ENCODE peak calls at places on chromosomes 12 and 14, in four cellular contexts. One of them, this sample, is unnamed.

GRCh38 chr14:52071675-52072074 is 2.8 kb upstream of the NID2 start:
- DNase-seq in stimulated activated CD8-positive, alpha-beta memory T cell treated with anti-CD3 and anti-CD28 coated beads, Interleukin-7, amount 100 ng/mL, for 4 hours: no peak
- DNase-seq in effector CD4-positive, alpha-beta T cell: no peak
- DNase-seq in NCI-H345: no peak
- DNase-seq in this sample: no peak

GRCh38 chr12:62291888-62292760 is 31.9 kb downstream of the USP15 start:
- DNase-seq in stimulated activated CD8-positive, alpha-beta memory T cell treated with anti-CD3 and anti-CD28 coated beads, Interleukin-7, amount 100 ng/mL, for 4 hours: peak
- DNase-seq in effector CD4-positive, alpha-beta T cell: no peak
- DNase-seq in NCI-H345: no peak
- DNase-seq in this sample: no peak

GRCh38 chr12:122368361-122369073 is 54.0 kb downstream of the CLIP1 start:
- DNase-seq in stimulated activated CD8-positive, alpha-beta memory T cell treated with anti-CD3 and anti-CD28 coated beads, Interleukin-7, amount 100 ng/mL, for 4 hours: no peak
- DNase-seq in NCI-H345: peak
- DNase-seq in effector CD4-positive, alpha-beta T cell: no peak
- DNase-seq in this sample: no peak

GRCh38 chr14:104939666-104940410 is 15.2 kb downstream of the PLD4 start:
- DNase-seq in effector CD4-positive, alpha-beta T cell: no peak
- DNase-seq in stimulated activated CD8-positive, alpha-beta memory T cell treated with anti-CD3 and anti-CD28 coated beads, Interleukin-7, amount 100 ng/mL, for 4 hours: no peak
- DNase-seq in NCI-H345: no peak
- DNase-seq in this sample: no peak

GRCh38 chr14:78614651-78615050 is 444.5 kb downstream of the NRXN3 start:
- DNase-seq in effector CD4-positive, alpha-beta T cell: no peak
- DNase-seq in stimulated activated CD8-positive, alpha-beta memory T cell treated with anti-CD3 and anti-CD28 coated beads, Interleukin-7, amount 100 ng/mL, for 4 hours: no peak
- DNase-seq in NCI-H345: no peak
- DNase-seq in this sample: no peak

GRCh38 chr14:24814944-24815343 is 181.0 kb upstream of the GZMB start:
- DNase-seq in stimulated activated CD8-positive, alpha-beta memory T cell treated with anti-CD3 and anti-CD28 coated beads, Interleukin-7, amount 100 ng/mL, for 4 hours: no peak
- DNase-seq in effector CD4-positive, alpha-beta T cell: no peak
- DNase-seq in NCI-H345: no peak
- DNase-seq in this sample: no peak

GRCh38 chr14:22143360-22143759 is 445.7 kb downstream of the DAD1 start:
- DNase-seq in effector CD4-positive, alpha-beta T cell: no peak
- DNase-seq in NCI-H345: no peak
- DNase-seq in stimulated activated CD8-positive, alpha-beta memory T cell treated with anti-CD3 and anti-CD28 coated beads, Interleukin-7, amount 100 ng/mL, for 4 hours: no peak
- DNase-seq in this sample: no peak

GRCh38 chr12:53252349-53252916 is 15.7 kb upstream of the ESPL1 start:
- DNase-seq in stimulated activated CD8-positive, alpha-beta memory T cell treated with anti-CD3 and anti-CD28 coated beads, Interleukin-7, amount 100 ng/mL, for 4 hours: no peak
- DNase-seq in effector CD4-positive, alpha-beta T cell: no peak
- DNase-seq in NCI-H345: peak
- DNase-seq in this sample: no peak

GRCh38 chr12:104063712-104064030 is 660 bp upstream of the HCFC2 start:
- DNase-seq in stimulated activated CD8-positive, alpha-beta memory T cell treated with anti-CD3 and anti-CD28 coated beads, Interleukin-7, amount 100 ng/mL, for 4 hours: no peak
- DNase-seq in effector CD4-positive, alpha-beta T cell: no peak
- DNase-seq in NCI-H345: no peak
- DNase-seq in this sample: no peak

GRCh38 chr12:54173906-54174471 is 14.8 kb downstream of the SMUG1 start:
- DNase-seq in stimulated activated CD8-positive, alpha-beta memory T cell treated with anti-CD3 and anti-CD28 coated beads, Interleukin-7, amount 100 ng/mL, for 4 hours: no peak
- DNase-seq in effector CD4-positive, alpha-beta T cell: no peak
- DNase-seq in NCI-H345: no peak
- DNase-seq in this sample: no peak

GRCh38 chr12:56154246-56154771 is 1.9 kb downstream of the MYL6B start:
- DNase-seq in NCI-H345: peak
- DNase-seq in effector CD4-positive, alpha-beta T cell: no peak
- DNase-seq in stimulated activated CD8-positive, alpha-beta memory T cell treated with anti-CD3 and anti-CD28 coated beads, Interleukin-7, amount 100 ng/mL, for 4 hours: no peak
- DNase-seq in this sample: no peak

GRCh38 chr14:90846511-90846910 is 30.3 kb upstream of the TTC7B start:
- DNase-seq in NCI-H345: no peak
- DNase-seq in effector CD4-positive, alpha-beta T cell: no peak
- DNase-seq in stimulated activated CD8-positive, alpha-beta memory T cell treated with anti-CD3 and anti-CD28 coated beads, Interleukin-7, amount 100 ng/mL, for 4 hours: no peak
- DNase-seq in this sample: no peak

GRCh38 chr14:38723954-38724353 is 379.1 kb downstream of the SEC23A start:
- DNase-seq in NCI-H345: no peak
- DNase-seq in stimulated activated CD8-positive, alpha-beta memory T cell treated with anti-CD3 and anti-CD28 coated beads, Interleukin-7, amount 100 ng/mL, for 4 hours: no peak
- DNase-seq in effector CD4-positive, alpha-beta T cell: no peak
- DNase-seq in this sample: no peak

GRCh38 chr12:51972849-51973273 is 21.4 kb downstream of the ACVR1B start:
- DNase-seq in NCI-H345: no peak
- DNase-seq in stimulated activated CD8-positive, alpha-beta memory T cell treated with anti-CD3 and anti-CD28 coated beads, Interleukin-7, amount 100 ng/mL, for 4 hours: peak
- DNase-seq in effector CD4-positive, alpha-beta T cell: peak
- DNase-seq in this sample: no peak

GRCh38 chr12:31370645-31371620 is 45.0 kb upstream of the SINHCAF start:
- DNase-seq in effector CD4-positive, alpha-beta T cell: no peak
- DNase-seq in stimulated activated CD8-positive, alpha-beta memory T cell treated with anti-CD3 and anti-CD28 coated beads, Interleukin-7, amount 100 ng/mL, for 4 hours: no peak
- DNase-seq in NCI-H345: no peak
- DNase-seq in this sample: no peak

GRCh38 chr12:110354172-110354780 is 49.2 kb downstream of the ANAPC7 start:
- DNase-seq in stimulated activated CD8-positive, alpha-beta memory T cell treated with anti-CD3 and anti-CD28 coated beads, Interleukin-7, amount 100 ng/mL, for 4 hours: no peak
- DNase-seq in effector CD4-positive, alpha-beta T cell: no peak
- DNase-seq in NCI-H345: no peak
- DNase-seq in this sample: no peak

GRCh38 chr12:105705765-105706164 is 375.3 kb downstream of the C12orf75 start:
- DNase-seq in stimulated activated CD8-positive, alpha-beta memory T cell treated with anti-CD3 and anti-CD28 coated beads, Interleukin-7, amount 100 ng/mL, for 4 hours: no peak
- DNase-seq in NCI-H345: peak
- DNase-seq in effector CD4-positive, alpha-beta T cell: no peak
- DNase-seq in this sample: no peak

GRCh38 chr12:53213348-53213747 is 6.3 kb upstream of the ITGB7 start:
- DNase-seq in NCI-H345: peak
- DNase-seq in effector CD4-positive, alpha-beta T cell: peak
- DNase-seq in stimulated activated CD8-positive, alpha-beta memory T cell treated with anti-CD3 and anti-CD28 coated beads, Interleukin-7, amount 100 ng/mL, for 4 hours: peak
- DNase-seq in this sample: peak

GRCh38 chr14:87975636-87976035 is 17.3 kb downstream of the GALC start:
- DNase-seq in effector CD4-positive, alpha-beta T cell: no peak
- DNase-seq in NCI-H345: no peak
- DNase-seq in stimulated activated CD8-positive, alpha-beta memory T cell treated with anti-CD3 and anti-CD28 coated beads, Interleukin-7, amount 100 ng/mL, for 4 hours: no peak
- DNase-seq in this sample: no peak

GRCh38 chr14:66965831-66966230 is 223.4 kb upstream of the GARIN2 start:
- DNase-seq in stimulated activated CD8-positive, alpha-beta memory T cell treated with anti-CD3 and anti-CD28 coated beads, Interleukin-7, amount 100 ng/mL, for 4 hours: no peak
- DNase-seq in effector CD4-positive, alpha-beta T cell: no peak
- DNase-seq in NCI-H345: no peak
- DNase-seq in this sample: no peak

GRCh38 chr12:123131879-123132402 is 18.9 kb downstream of the PITPNM2 start:
- DNase-seq in effector CD4-positive, alpha-beta T cell: peak
- DNase-seq in stimulated activated CD8-positive, alpha-beta memory T cell treated with anti-CD3 and anti-CD28 coated beads, Interleukin-7, amount 100 ng/mL, for 4 hours: no peak
- DNase-seq in NCI-H345: peak
- DNase-seq in this sample: no peak

GRCh38 chr12:127411141-127411915 is 855.6 kb upstream of the TMEM132C start:
- DNase-seq in effector CD4-positive, alpha-beta T cell: no peak
- DNase-seq in NCI-H345: no peak
- DNase-seq in stimulated activated CD8-positive, alpha-beta memory T cell treated with anti-CD3 and anti-CD28 coated beads, Interleukin-7, amount 100 ng/mL, for 4 hours: no peak
- DNase-seq in this sample: no peak

GRCh38 chr14:52360831-52361230 is 46.7 kb downstream of the PTGER2 start:
- DNase-seq in stimulated activated CD8-positive, alpha-beta memory T cell treated with anti-CD3 and anti-CD28 coated beads, Interleukin-7, amount 100 ng/mL, for 4 hours: no peak
- DNase-seq in NCI-H345: no peak
- DNase-seq in effector CD4-positive, alpha-beta T cell: no peak
- DNase-seq in this sample: no peak

GRCh38 chr12:93135286-93136239 is 206.5 kb upstream of the EEA1 start:
- DNase-seq in NCI-H345: peak
- DNase-seq in stimulated activated CD8-positive, alpha-beta memory T cell treated with anti-CD3 and anti-CD28 coated beads, Interleukin-7, amount 100 ng/mL, for 4 hours: no peak
- DNase-seq in effector CD4-positive, alpha-beta T cell: no peak
- DNase-seq in this sample: no peak

GRCh38 chr12:48194780-48195179 is 8.3 kb downstream of the OR10AD1 start:
- DNase-seq in NCI-H345: no peak
- DNase-seq in effector CD4-positive, alpha-beta T cell: no peak
- DNase-seq in stimulated activated CD8-positive, alpha-beta memory T cell treated with anti-CD3 and anti-CD28 coated beads, Interleukin-7, amount 100 ng/mL, for 4 hours: no peak
- DNase-seq in this sample: no peak

GRCh38 chr12:401235-402126 is at the start of gene CCDC77:
- DNase-seq in stimulated activated CD8-positive, alpha-beta memory T cell treated with anti-CD3 and anti-CD28 coated beads, Interleukin-7, amount 100 ng/mL, for 4 hours: peak
- DNase-seq in NCI-H345: no peak
- DNase-seq in effector CD4-positive, alpha-beta T cell: peak
- DNase-seq in this sample: peak

GRCh38 chr14:94317259-94317658 is 5.9 kb downstream of the SERPINA6 start:
- DNase-seq in NCI-H345: no peak
- DNase-seq in stimulated activated CD8-positive, alpha-beta memory T cell treated with anti-CD3 and anti-CD28 coated beads, Interleukin-7, amount 100 ng/mL, for 4 hours: no peak
- DNase-seq in effector CD4-positive, alpha-beta T cell: no peak
- DNase-seq in this sample: no peak

This sample was measured in activated CD4-positive, CD25-positive, alpha-beta regulatory T cell treated with anti-CD3 and anti-CD28 coated beads, Interleukin-2, amount 50 U/mL, for 16 hours.